ENCODE peak calls at places on chromosomes 7 and 10, in four cellular contexts. P is IMR-90, D is K562, V is GM12878. A is an unnamed sample.

GRCh38 chr10:12819071-12819470 is 182.4 kb downstream of the CCDC3 start:
- DNase-seq in P (no peak), D (no peak), V (no peak), A (no peak)

GRCh38 chr10:48523212-48523819 is 81.6 kb downstream of the ARHGAP22 start:
- DNase-seq in P (peak), D (peak), V (no peak), A (peak)

GRCh38 chr10:13612654-13613373 is 26.0 kb downstream of the PRPF18 start:
- DNase-seq in P (no peak), D (no peak), V (no peak), A (no peak)

GRCh38 chr10:76035728-76036409 is 604.4 kb downstream of the LRMDA start:
- DNase-seq in P (no peak), D (no peak), V (no peak), A (no peak)

GRCh38 chr7:110839866-110840265 is 251.1 kb upstream of the LRRN3 start:
- DNase-seq in P (peak), D (no peak), V (no peak), A (peak)

GRCh38 chr7:4787541-4787940 is 12.1 kb downstream of the AP5Z1 start:
- DNase-seq in P (no peak), D (no peak), V (no peak), A (no peak)

GRCh38 chr10:59950105-59950504 is 43.7 kb upstream of the CCDC6 start:
- DNase-seq in P (no peak), D (no peak), V (no peak), A (no peak)

GRCh38 chr10:103244663-103245271 is 920 bp upstream of the RPEL1 start:
- DNase-seq in P (peak), D (peak), V (peak), A (peak)

GRCh38 chr10:22874189-22874854 is 53.5 kb upstream of the ARMC3 start:
- DNase-seq in P (no peak), D (no peak), V (no peak), A (no peak)

GRCh38 chr10:77537720-77538373 is 99.8 kb downstream of the KCNMA1 start:
- DNase-seq in P (peak), D (no peak), V (no peak), A (no peak)

GRCh38 chr10:126397640-126398382 is 9.5 kb upstream of the ADAM12 start:
- DNase-seq in P (peak), D (no peak), V (no peak), A (peak)

GRCh38 chr7:156947120-156947843 is 2.2 kb upstream of the NOM1 start:
- DNase-seq in P (no peak), D (no peak), V (no peak), A (no peak)

GRCh38 chr10:28120043-28120749 is 121.3 kb upstream of the ODAD2 start:
- DNase-seq in P (no peak), D (no peak), V (no peak), A (no peak)

GRCh38 chr7:44473295-44473694 is 17.2 kb downstream of the NUDCD3 start:
- DNase-seq in P (peak), D (no peak), V (no peak), A (no peak)

GRCh38 chr7:102098986-102099385 is 187.7 kb upstream of the SH2B2 start:
- DNase-seq in P (no peak), D (no peak), V (no peak), A (no peak)

GRCh38 chr7:131057524-131058065 is 270.1 kb upstream of the MKLN1 start:
- DNase-seq in P (no peak), D (no peak), V (no peak), A (no peak)

GRCh38 chr10:17075510-17075909 is 54.1 kb downstream of the CUBN start:
- DNase-seq in P (peak), D (no peak), V (no peak), A (peak)

GRCh38 chr10:92573798-92574544 is at the start of gene IDE:
- DNase-seq in P (peak), D (peak), V (peak), A (peak)

GRCh38 chr10:176677-177076 is 41.4 kb downstream of the ZMYND11 start:
- DNase-seq in P (no peak), D (no peak), V (no peak), A (no peak)

GRCh38 chr7:6251653-6252052 is 20.8 kb downstream of the CYTH3 start:
- DNase-seq in P (no peak), D (no peak), V (no peak), A (no peak)

GRCh38 chr10:94358480-94358879 is 4.3 kb downstream of the NOC3L start:
- DNase-seq in P (peak), D (no peak), V (no peak), A (no peak)

GRCh38 chr10:44820094-44820493 is 91.0 kb upstream of the TMEM72 start:
- DNase-seq in P (no peak), D (no peak), V (no peak), A (no peak)

GRCh38 chr7:129952164-129952652 is 552 bp downstream of the UBE2H start:
- DNase-seq in P (no peak), D (no peak), V (no peak), A (no peak)

GRCh38 chr10:118793545-118793944 is 38.8 kb upstream of the CACUL1 start:
- DNase-seq in P (no peak), D (no peak), V (no peak), A (peak)

GRCh38 chr7:69922011-69922803 is 323.9 kb downstream of the AUTS2 start:
- DNase-seq in P (no peak), D (no peak), V (peak), A (no peak)

GRCh38 chr10:126867567-126868365 is 37.5 kb upstream of the DOCK1 start:
- DNase-seq in P (peak), D (no peak), V (no peak), A (no peak)

GRCh38 chr7:45026013-45026412 is 26.0 kb downstream of the CCM2 start:
- DNase-seq in P (no peak), D (no peak), V (no peak), A (no peak)

GRCh38 chr7:86002858-86003257 is 640.9 kb upstream of the GRM3 start:
- DNase-seq in P (no peak), D (no peak), V (no peak), A (no peak)

GRCh38 chr10:78510566-78511323 is 477.1 kb downstream of the RPS24 start:
- DNase-seq in P (no peak), D (no peak), V (no peak), A (peak)

GRCh38 chr10:8403711-8404371 is 349.4 kb downstream of the GATA3 start:
- DNase-seq in P (no peak), D (no peak), V (no peak), A (no peak)

GRCh38 chr10:107767185-107767584 is 602.7 kb upstream of the SORCS1 start:
- DNase-seq in P (no peak), D (no peak), V (no peak), A (no peak)

GRCh38 chr7:81195033-81195432 is 276.2 kb upstream of the SEMA3C start:
- DNase-seq in P (peak), D (no peak), V (no peak), A (no peak)

GRCh38 chr10:5816170-5816569 is 2.9 kb upstream of the GDI2 start:
- DNase-seq in P (no peak), D (no peak), V (peak), A (no peak)

GRCh38 chr7:117544061-117544460 is 64.2 kb downstream of the CFTR start:
- DNase-seq in P (no peak), D (no peak), V (no peak), A (no peak)

GRCh38 chr7:117550625-117551024 is 70.8 kb downstream of the CFTR start:
- DNase-seq in P (no peak), D (no peak), V (no peak), A (no peak)

DNA sequence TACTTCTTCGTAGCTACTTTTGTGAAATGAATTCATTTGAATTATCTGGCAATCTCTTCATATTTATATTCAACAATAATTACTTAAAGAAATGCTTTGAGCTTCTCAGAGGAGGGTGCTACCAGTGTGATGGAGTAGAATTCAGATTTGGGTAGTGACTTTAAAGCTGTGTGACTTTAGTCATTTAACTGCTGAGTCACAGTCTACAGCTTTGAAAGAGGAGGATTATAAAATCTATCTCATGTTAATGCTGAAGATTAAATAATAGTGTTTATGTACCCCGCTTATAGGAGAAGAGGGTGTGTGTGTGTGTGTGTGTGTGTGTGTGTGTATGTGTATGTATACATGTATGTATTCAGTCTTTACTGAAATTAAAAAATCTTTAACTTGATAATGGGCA is 68.2 kb downstream of the CFTR start:
- DNase-seq in P (no peak), D (no peak), V (no peak), A (no peak)
- TF ChIP-seq ELK1 in P (no peak), D (no peak), V (no peak), A (no peak)

DNA sequence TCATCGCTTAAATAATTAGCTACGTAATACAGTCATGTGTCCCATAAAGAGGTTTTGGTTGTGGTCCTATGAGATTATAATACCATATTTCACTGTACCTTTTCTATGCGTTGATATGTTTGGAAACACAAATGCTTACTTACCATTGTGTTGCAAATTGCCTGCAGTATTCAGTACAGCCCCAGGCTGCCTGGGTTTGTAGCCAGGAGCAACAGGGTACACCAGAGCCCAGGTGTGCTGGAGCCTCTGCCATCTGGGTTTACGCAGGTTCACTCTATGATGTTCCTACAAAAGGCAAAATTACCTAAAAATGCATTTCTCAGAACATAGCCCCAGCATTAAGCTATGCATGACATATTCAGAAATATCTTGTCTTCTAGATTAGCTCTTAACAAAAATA is 558.9 kb upstream of the ADARB2 start:
- DNase-seq in P (no peak), D (no peak), V (no peak), A (no peak)
- TF ChIP-seq RFX5 in P (no peak), D (no peak), V (no peak), A (no peak)

GRCh38 chr10:63206576-63206975 is 73.4 kb downstream of the NRBF2 start:
- DNase-seq in P (peak), D (no peak), V (no peak), A (no peak)
- TF ChIP-seq ELK1 in P (no peak), D (no peak), V (no peak), A (no peak)

GRCh38 chr7:90402785-90403173 is 482 bp upstream of the CLDN12 start:
- DNase-seq in P (no peak), D (no peak), V (no peak), A (no peak)

GRCh38 chr7:90404777-90405176 is 1.5 kb downstream of the CLDN12 start:
- DNase-seq in P (peak), D (no peak), V (no peak), A (no peak)

GRCh38 chr7:90403174-90404113 is at the start of gene CLDN12:
- DNase-seq in P (peak), D (peak), V (peak), A (peak)

GRCh38 chr7:90407484-90407821 is 4.2 kb downstream of the CLDN12 start:
- DNase-seq in P (no peak), D (no peak), V (no peak), A (no peak)

GRCh38 chr7:90401989-90402388 is 1.3 kb upstream of the CLDN12 start:
- DNase-seq in P (peak), D (no peak), V (no peak), A (no peak)
- TF ChIP-seq RFX5 in P (no peak), D (no peak), V (no peak), A (no peak)

GRCh38 chr10:3067859-3068179 is 471 bp downstream of the PFKP start:
- DNase-seq in P (no peak), D (no peak), V (no peak), A (no peak)

GRCh38 chr10:3068968-3069737 is 1.8 kb downstream of the PFKP start:
- DNase-seq in P (peak), D (peak), V (no peak), A (no peak)

GRCh38 chr10:3067045-3067858 is at the start of gene PFKP:
- DNase-seq in P (no peak), D (peak), V (no peak), A (peak)

GRCh38 chr10:3069876-3070275 is 2.5 kb downstream of the PFKP start:
- DNase-seq in P (no peak), D (no peak), V (no peak), A (no peak)

DNA sequence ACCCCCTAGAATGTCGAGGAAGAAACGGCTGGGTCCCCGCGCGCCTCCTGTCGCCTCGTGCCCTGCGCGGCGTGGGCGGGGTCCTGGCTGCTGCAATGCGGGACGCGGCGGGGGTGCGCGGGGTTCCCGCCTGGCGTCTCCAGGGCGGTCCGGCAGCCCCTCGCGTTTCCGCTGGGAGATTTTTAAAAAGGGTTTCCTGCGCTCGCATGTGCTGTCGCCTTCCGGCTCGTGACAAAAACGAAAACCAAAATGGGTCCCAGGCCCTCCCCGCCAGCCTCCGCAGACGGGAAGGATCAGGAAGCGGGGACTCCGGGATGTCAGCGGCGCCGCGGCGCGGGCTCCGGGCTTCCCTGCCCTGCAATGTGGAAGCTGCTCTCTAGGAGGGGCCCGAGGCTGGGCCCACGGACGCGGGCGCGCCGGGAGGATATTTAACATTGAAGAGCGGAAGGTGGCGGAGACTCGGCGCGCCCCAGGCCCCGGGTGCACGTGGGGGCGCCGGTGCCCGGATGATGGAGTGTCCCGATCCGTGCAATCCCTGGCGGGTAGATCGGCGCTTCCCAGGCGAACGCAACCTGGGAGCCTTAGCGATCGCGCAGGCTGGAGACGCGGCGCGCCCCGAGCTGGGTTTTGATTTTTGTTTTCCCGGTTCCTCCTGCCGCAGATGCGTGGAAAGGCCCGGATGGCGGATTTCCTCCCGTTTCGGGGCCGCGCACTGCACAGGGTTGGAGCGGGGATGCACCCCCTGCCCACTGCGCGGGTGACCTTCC is 1.0 kb downstream of the PFKP start:
- DNase-seq in P (peak), D (peak), V (no peak), A (no peak)
- TF ChIP-seq ELK1 in P (no peak), D (no peak), V (no peak), A (no peak)

DNA sequence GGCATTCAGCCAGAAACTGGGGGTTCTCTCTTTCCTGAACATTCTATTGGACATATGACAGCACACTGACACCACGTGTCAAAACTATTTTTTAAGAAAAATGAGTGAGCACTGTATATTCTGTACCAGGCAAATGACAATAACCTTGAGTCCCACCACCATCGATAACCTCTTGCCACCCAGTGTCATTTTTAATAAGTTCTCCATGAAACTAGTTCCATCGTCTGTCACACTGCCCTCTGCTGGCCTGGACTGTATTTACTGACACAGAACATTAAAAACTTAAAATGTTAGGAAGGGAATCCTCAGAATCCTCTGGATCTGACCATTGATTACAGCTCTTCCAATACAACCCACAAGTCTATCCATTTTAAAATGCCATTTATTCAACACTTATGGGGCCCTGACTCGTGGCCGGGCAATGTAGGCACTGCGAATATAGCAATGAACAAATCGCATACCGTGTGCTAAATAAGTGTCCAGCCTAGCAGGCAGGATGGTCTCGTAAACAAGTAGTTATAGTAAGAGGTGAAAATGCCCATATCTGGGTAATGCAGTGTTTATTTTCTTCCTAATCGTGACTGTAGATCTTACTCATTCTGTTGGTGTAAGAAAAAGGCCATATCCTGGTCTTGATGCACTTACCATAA is 35.9 kb upstream of the CACNB2 start:
- DNase-seq in P (peak), D (peak), V (no peak), A (peak)
- TF ChIP-seq RFX5 in P (no peak), D (no peak), V (no peak), A (no peak)

DNA sequence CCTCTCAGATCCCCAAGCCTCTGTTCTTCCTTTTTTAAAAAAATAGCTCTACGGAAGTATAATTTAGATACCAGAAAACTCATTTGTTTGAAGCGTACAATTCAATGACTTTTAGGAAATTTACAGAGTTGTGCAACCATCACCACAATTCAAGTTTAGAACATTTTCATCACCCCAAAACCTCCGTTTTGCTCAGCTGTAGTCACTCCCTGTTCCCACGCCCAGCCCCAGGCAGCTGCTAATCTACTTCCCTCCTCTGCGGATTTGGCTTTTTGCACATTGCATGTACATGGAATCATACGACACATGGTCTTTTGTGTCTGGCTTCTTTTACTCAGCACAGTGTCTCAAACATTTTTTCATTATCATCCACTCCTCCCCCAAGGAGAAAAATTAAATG is 229.2 kb downstream of the TCF7L2 start:
- DNase-seq in P (no peak), D (no peak), V (no peak), A (no peak)
- TF ChIP-seq ELK1 in P (no peak), D (no peak), V (no peak), A (no peak)

GRCh38 chr10:26821699-26822542 is 38.8 kb downstream of the ABI1 start:
- DNase-seq in P (no peak), D (no peak), V (no peak), A (no peak)
- TF ChIP-seq RFX5 in P (no peak), D (no peak), V (no peak), A (no peak)

GRCh38 chr7:141053626-141054025 is 20.2 kb upstream of the TMEM178B start:
- DNase-seq in P (no peak), D (no peak), V (no peak), A (no peak)
- TF ChIP-seq ELK1 in P (no peak), D (no peak), V (no peak), A (no peak)

DNA sequence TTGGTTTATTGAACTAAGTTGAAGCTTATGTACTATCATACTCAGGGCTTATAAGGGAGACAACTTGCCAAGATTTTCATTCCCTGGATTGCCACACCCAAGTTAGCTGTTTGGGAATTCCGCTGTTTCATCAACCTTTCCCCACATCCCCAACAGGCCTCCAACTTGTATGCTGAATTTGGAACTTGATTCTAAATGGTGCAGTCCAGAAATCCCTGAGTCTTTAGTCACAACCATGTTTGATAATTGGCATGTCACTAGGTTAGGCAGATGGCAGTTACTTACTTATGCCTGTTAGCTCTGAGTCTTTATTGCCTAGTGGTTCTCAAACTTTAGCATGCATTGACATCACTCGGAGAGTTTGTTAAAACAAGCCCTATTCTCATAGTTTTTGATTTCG is 135.4 kb upstream of the PRPS1L1 start:
- DNase-seq in P (no peak), D (no peak), V (no peak), A (no peak)
- TF ChIP-seq RFX5 in P (no peak), D (no peak), V (no peak), A (no peak)